ENCODE peak calls at places on chromosomes 16 and 17, in eight cellular contexts. S is GM12878; E is body of pancreas; M is CD4-positive, alpha-beta T cell; Z is AG04450; W is stimulated activated CD4-positive, alpha-beta T cell treated with anti-CD3 and anti-CD28 coated beads, TNF-alpha, amount 100 ng/mL, for 4 hours; U is neural progenitor cell; Q is cardiac muscle cell. N is an unnamed sample.

GRCh38 chr16:30472328-30472942 is at the start of gene ITGAL:
- DNase-seq in S (peak), E (no peak), M (peak), Z (no peak), W (peak), U (no peak), Q (no peak), N (no peak)

GRCh38 chr16:85169333-85170065 is 57.2 kb upstream of the CIBAR2 start:
- DNase-seq in S (no peak), E (no peak), M (no peak), Z (no peak), W (no peak), U (peak), Q (peak), N (no peak)

GRCh38 chr16:1763521-1764511 is 7.5 kb downstream of the NME3 start:
- DNase-seq in S (no peak), E (no peak), M (no peak), Z (no peak), W (no peak), U (peak), Q (peak), N (no peak)

GRCh38 chr17:77459018-77459755 is 318.4 kb downstream of the SEC14L1 start:
- DNase-seq in S (no peak), E (no peak), M (no peak), Z (no peak), W (no peak), U (no peak), Q (no peak), N (no peak)

GRCh38 chr16:86515780-86516617 is 5.7 kb downstream of the FOXF1 start:
- DNase-seq in S (no peak), E (no peak), M (no peak), Z (no peak), W (no peak), U (peak), Q (peak), N (no peak)

GRCh38 chr17:80848449-80849102 is 143.1 kb upstream of the CHMP6 start:
- DNase-seq in S (no peak), E (no peak), M (no peak), Z (no peak), W (no peak), U (no peak), Q (no peak), N (no peak)

GRCh38 chr17:50261051-50261915 is 13.0 kb upstream of the TMEM92 start:
- DNase-seq in S (no peak), E (no peak), M (no peak), Z (no peak), W (no peak), U (no peak), Q (no peak), N (no peak)

GRCh38 chr17:39653662-39654331 is 11.4 kb upstream of the TCAP start:
- DNase-seq in S (no peak), E (peak), M (peak), Z (no peak), W (peak), U (no peak), Q (peak), N (peak)

GRCh38 chr16:48081656-48082055 is 74.1 kb downstream of the ABCC12 start:
- DNase-seq in S (no peak), E (no peak), M (no peak), Z (peak), W (no peak), U (no peak), Q (peak), N (no peak)

GRCh38 chr17:78343433-78344201 is 16.3 kb downstream of the SOCS3 start:
- DNase-seq in S (no peak), E (no peak), M (peak), Z (no peak), W (peak), U (no peak), Q (no peak), N (no peak)

GRCh38 chr17:70332811-70333210 is 163.5 kb downstream of the KCNJ2 start:
- DNase-seq in S (no peak), E (no peak), M (no peak), Z (no peak), W (no peak), U (no peak), Q (no peak), N (no peak)

GRCh38 chr16:13907431-13907830 is 12.5 kb upstream of the ERCC4 start:
- DNase-seq in S (no peak), E (no peak), M (no peak), Z (no peak), W (no peak), U (no peak), Q (no peak), N (no peak)

GRCh38 chr16:19860146-19861030 is 24.3 kb downstream of the GPRC5B start:
- DNase-seq in S (no peak), E (no peak), M (no peak), Z (peak), W (no peak), U (peak), Q (peak), N (peak)